ENCODE peak calls at places on chromosomes 13 and 19, in six cellular contexts. One of them, this sample, is unnamed.

GRCh38 chr13:99123101-99124045 is 77.3 kb upstream of the UBAC2 start:
- DNase-seq in endodermal cell: no peak
- DNase-seq in breast epithelium: no peak
- DNase-seq in CD4-positive, CD25-positive, alpha-beta regulatory T cell: no peak
- DNase-seq in psoas muscle: no peak
- DNase-seq in left ventricle myocardium inferior: no peak
- DNase-seq in this sample: no peak

GRCh38 chr19:1466461-1467227 is 12.4 kb downstream of the C19orf25 start:
- DNase-seq in left ventricle myocardium inferior: no peak
- DNase-seq in endodermal cell: no peak
- DNase-seq in psoas muscle: peak; percentile 52
- DNase-seq in CD4-positive, CD25-positive, alpha-beta regulatory T cell: no peak
- DNase-seq in breast epithelium: no peak
- DNase-seq in this sample: peak; percentile 47

GRCh38 chr19:5228932-5229777 is 111.5 kb downstream of the PTPRS start:
- DNase-seq in CD4-positive, CD25-positive, alpha-beta regulatory T cell: no peak
- DNase-seq in breast epithelium: no peak
- DNase-seq in psoas muscle: no peak
- DNase-seq in endodermal cell: no peak
- DNase-seq in left ventricle myocardium inferior: no peak
- DNase-seq in this sample: no peak

GRCh38 chr13:74870865-74871264 is 611.1 kb downstream of the TBC1D4 start:
- DNase-seq in breast epithelium: no peak
- DNase-seq in left ventricle myocardium inferior: no peak
- DNase-seq in endodermal cell: no peak
- DNase-seq in CD4-positive, CD25-positive, alpha-beta regulatory T cell: no peak
- DNase-seq in psoas muscle: no peak
- DNase-seq in this sample: no peak

GRCh38 chr19:55667006-55667381 is 8.0 kb upstream of the EPN1 start:
- DNase-seq in CD4-positive, CD25-positive, alpha-beta regulatory T cell: no peak
- DNase-seq in endodermal cell: no peak
- DNase-seq in breast epithelium: no peak
- DNase-seq in left ventricle myocardium inferior: no peak
- DNase-seq in psoas muscle: no peak
- DNase-seq in this sample: peak; percentile 35

GRCh38 chr13:34347784-34348573 is 530.0 kb downstream of the RFC3 start:
- DNase-seq in psoas muscle: no peak
- DNase-seq in breast epithelium: peak; percentile 63
- DNase-seq in left ventricle myocardium inferior: no peak
- DNase-seq in CD4-positive, CD25-positive, alpha-beta regulatory T cell: no peak
- DNase-seq in endodermal cell: no peak
- DNase-seq in this sample: no peak

GRCh38 chr13:34462843-34463242 is 479.2 kb upstream of the NBEA start:
- DNase-seq in left ventricle myocardium inferior: peak; percentile 17
- DNase-seq in psoas muscle: no peak
- DNase-seq in endodermal cell: no peak
- DNase-seq in breast epithelium: no peak
- DNase-seq in CD4-positive, CD25-positive, alpha-beta regulatory T cell: no peak
- DNase-seq in this sample: no peak

GRCh38 chr13:69704311-69704710 is 403.3 kb upstream of the ATXN8OS start:
- DNase-seq in endodermal cell: no peak
- DNase-seq in breast epithelium: no peak
- DNase-seq in psoas muscle: no peak
- DNase-seq in left ventricle myocardium inferior: no peak
- DNase-seq in CD4-positive, CD25-positive, alpha-beta regulatory T cell: no peak
- DNase-seq in this sample: no peak

GRCh38 chr19:46674416-46675178 is 13.6 kb upstream of the DACT3 start:
- DNase-seq in left ventricle myocardium inferior: no peak
- DNase-seq in CD4-positive, CD25-positive, alpha-beta regulatory T cell: no peak
- DNase-seq in psoas muscle: no peak
- DNase-seq in breast epithelium: no peak
- DNase-seq in endodermal cell: peak; percentile 95
- DNase-seq in this sample: no peak

GRCh38 chr13:30045916-30046704 is 195.7 kb upstream of the UBL3 start:
- DNase-seq in endodermal cell: no peak
- DNase-seq in psoas muscle: no peak
- DNase-seq in breast epithelium: no peak
- DNase-seq in left ventricle myocardium inferior: no peak
- DNase-seq in CD4-positive, CD25-positive, alpha-beta regulatory T cell: no peak
- DNase-seq in this sample: no peak

GRCh38 chr13:31274345-31274870 is 74.6 kb downstream of the B3GLCT start:
- DNase-seq in endodermal cell: no peak
- DNase-seq in psoas muscle: no peak
- DNase-seq in breast epithelium: no peak
- DNase-seq in CD4-positive, CD25-positive, alpha-beta regulatory T cell: no peak
- DNase-seq in left ventricle myocardium inferior: peak; percentile 30
- DNase-seq in this sample: no peak

GRCh38 chr19:7460562-7460966 is 28.3 kb downstream of the PEX11G start:
- DNase-seq in left ventricle myocardium inferior: no peak
- DNase-seq in breast epithelium: no peak
- DNase-seq in psoas muscle: no peak
- DNase-seq in CD4-positive, CD25-positive, alpha-beta regulatory T cell: no peak
- DNase-seq in endodermal cell: no peak
- DNase-seq in this sample: no peak

GRCh38 chr19:39704181-39705044 is at the start of gene LGALS14:
- DNase-seq in breast epithelium: no peak
- DNase-seq in endodermal cell: no peak
- DNase-seq in left ventricle myocardium inferior: no peak
- DNase-seq in psoas muscle: no peak
- DNase-seq in CD4-positive, CD25-positive, alpha-beta regulatory T cell: no peak
- DNase-seq in this sample: no peak

GRCh38 chr19:45884682-45885555 is 1.0 kb downstream of the IRF2BP1 start:
- DNase-seq in breast epithelium: peak; percentile 46
- DNase-seq in endodermal cell: peak; percentile 75
- DNase-seq in left ventricle myocardium inferior: no peak
- DNase-seq in CD4-positive, CD25-positive, alpha-beta regulatory T cell: no peak
- DNase-seq in psoas muscle: peak; percentile 62
- DNase-seq in this sample: peak; percentile 81

GRCh38 chr13:87128006-87128405 is 543.2 kb upstream of the SLITRK5 start:
- DNase-seq in psoas muscle: no peak
- DNase-seq in left ventricle myocardium inferior: no peak
- DNase-seq in breast epithelium: no peak
- DNase-seq in CD4-positive, CD25-positive, alpha-beta regulatory T cell: no peak
- DNase-seq in endodermal cell: peak; percentile 81
- DNase-seq in this sample: no peak

GRCh38 chr19:18419699-18420460 is 682 bp downstream of the SSBP4 start:
- DNase-seq in breast epithelium: no peak
- DNase-seq in endodermal cell: peak; percentile 67
- DNase-seq in psoas muscle: peak; percentile 66
- DNase-seq in CD4-positive, CD25-positive, alpha-beta regulatory T cell: peak; percentile 56
- DNase-seq in left ventricle myocardium inferior: no peak
- DNase-seq in this sample: peak; percentile 81

GRCh38 chr19:28244966-28245365 is 968.0 kb downstream of the UQCRFS1 start:
- DNase-seq in CD4-positive, CD25-positive, alpha-beta regulatory T cell: no peak
- DNase-seq in psoas muscle: no peak
- DNase-seq in breast epithelium: no peak
- DNase-seq in endodermal cell: no peak
- DNase-seq in left ventricle myocardium inferior: no peak
- DNase-seq in this sample: no peak

GRCh38 chr19:23795462-23795861 is 36.8 kb upstream of the ZNF681 start:
- DNase-seq in CD4-positive, CD25-positive, alpha-beta regulatory T cell: no peak
- DNase-seq in endodermal cell: no peak
- DNase-seq in left ventricle myocardium inferior: no peak
- DNase-seq in breast epithelium: no peak
- DNase-seq in psoas muscle: no peak
- DNase-seq in this sample: no peak

GRCh38 chr19:23788415-23788814 is 29.7 kb upstream of the ZNF681 start:
- DNase-seq in psoas muscle: no peak
- DNase-seq in CD4-positive, CD25-positive, alpha-beta regulatory T cell: no peak
- DNase-seq in endodermal cell: no peak
- DNase-seq in breast epithelium: no peak
- DNase-seq in left ventricle myocardium inferior: no peak
- DNase-seq in this sample: no peak

GRCh38 chr19:23790641-23791488 is 32.2 kb upstream of the ZNF681 start:
- DNase-seq in left ventricle myocardium inferior: no peak
- DNase-seq in endodermal cell: no peak
- DNase-seq in CD4-positive, CD25-positive, alpha-beta regulatory T cell: no peak
- DNase-seq in psoas muscle: no peak
- DNase-seq in breast epithelium: no peak
- DNase-seq in this sample: no peak

GRCh38 chr19:23789246-23789645 is 30.6 kb upstream of the ZNF681 start:
- DNase-seq in left ventricle myocardium inferior: no peak
- DNase-seq in CD4-positive, CD25-positive, alpha-beta regulatory T cell: no peak
- DNase-seq in psoas muscle: no peak
- DNase-seq in endodermal cell: no peak
- DNase-seq in breast epithelium: no peak
- DNase-seq in this sample: no peak

GRCh38 chr19:23792784-23793183 is 34.1 kb upstream of the ZNF681 start:
- DNase-seq in left ventricle myocardium inferior: no peak
- DNase-seq in psoas muscle: no peak
- DNase-seq in breast epithelium: no peak
- DNase-seq in endodermal cell: no peak
- DNase-seq in CD4-positive, CD25-positive, alpha-beta regulatory T cell: no peak
- DNase-seq in this sample: no peak
- H3K27ac ChIP-seq in left ventricle myocardium inferior: no peak overlapping the region
- H3K27ac ChIP-seq in psoas muscle: no peak overlapping the region
- H3K27ac ChIP-seq in breast epithelium: no peak overlapping the region
- H3K27ac ChIP-seq in endodermal cell: no peak overlapping the region
- H3K27ac ChIP-seq in CD4-positive, CD25-positive, alpha-beta regulatory T cell: no peak overlapping the region
- H3K27ac ChIP-seq in this sample: no peak overlapping the region

DNA sequence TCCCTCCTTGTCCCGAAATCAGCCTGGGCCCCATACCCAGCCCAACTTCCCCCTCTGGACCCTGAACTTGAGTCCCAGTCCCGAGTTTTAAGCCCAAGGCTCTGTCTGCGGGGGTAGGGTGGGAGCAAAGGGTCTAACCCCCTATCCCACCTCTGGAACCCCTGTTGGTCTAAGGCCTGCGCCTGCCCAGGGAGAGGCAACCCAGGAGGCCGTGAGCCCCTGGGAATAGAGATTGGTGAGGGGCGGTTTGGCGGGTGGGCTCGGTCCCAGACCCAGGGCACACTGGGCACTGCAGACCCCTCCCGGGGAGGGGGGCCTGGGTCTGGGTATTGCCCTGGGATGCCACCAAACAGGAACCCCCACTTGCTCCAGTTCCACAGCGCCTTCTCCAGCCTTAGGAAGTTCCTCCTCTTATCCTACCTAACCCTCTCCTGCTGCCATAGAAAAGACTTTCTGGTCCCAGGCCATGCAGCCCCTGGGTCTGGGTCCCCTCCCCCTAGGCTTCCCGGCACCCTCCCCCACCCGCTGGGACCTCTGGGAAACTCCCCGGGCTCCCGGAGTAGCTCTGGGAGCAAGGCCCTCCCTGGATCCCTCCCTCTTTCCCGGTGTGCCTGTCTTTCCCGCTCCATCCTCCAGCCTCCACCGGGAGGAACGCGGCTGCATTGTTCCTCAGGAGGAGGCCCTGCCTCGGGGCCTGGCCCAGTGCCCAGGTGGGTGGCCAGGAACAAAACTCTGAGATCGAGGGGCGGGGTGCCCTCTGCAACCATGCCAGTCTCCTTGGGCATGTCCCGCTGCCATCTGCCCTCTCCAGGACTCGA is 33.6 kb upstream of the NANOS3 start:
- DNase-seq in psoas muscle: peak; percentile 69
- DNase-seq in CD4-positive, CD25-positive, alpha-beta regulatory T cell: no peak
- DNase-seq in left ventricle myocardium inferior: peak; percentile 56
- DNase-seq in breast epithelium: peak; percentile 92
- DNase-seq in endodermal cell: peak; percentile 83
- DNase-seq in this sample: peak; percentile 70
- H3K27ac ChIP-seq in psoas muscle: peak overlapping the region; percentile 100
- H3K27ac ChIP-seq in CD4-positive, CD25-positive, alpha-beta regulatory T cell: peak overlapping the region; percentile 99
- H3K27ac ChIP-seq in left ventricle myocardium inferior: peak overlapping the region; percentile 99
- H3K27ac ChIP-seq in breast epithelium: peak overlapping the region; percentile 100
- H3K27ac ChIP-seq in endodermal cell: no peak overlapping the region
- H3K27ac ChIP-seq in this sample: peak overlapping the region; percentile 98

DNA sequence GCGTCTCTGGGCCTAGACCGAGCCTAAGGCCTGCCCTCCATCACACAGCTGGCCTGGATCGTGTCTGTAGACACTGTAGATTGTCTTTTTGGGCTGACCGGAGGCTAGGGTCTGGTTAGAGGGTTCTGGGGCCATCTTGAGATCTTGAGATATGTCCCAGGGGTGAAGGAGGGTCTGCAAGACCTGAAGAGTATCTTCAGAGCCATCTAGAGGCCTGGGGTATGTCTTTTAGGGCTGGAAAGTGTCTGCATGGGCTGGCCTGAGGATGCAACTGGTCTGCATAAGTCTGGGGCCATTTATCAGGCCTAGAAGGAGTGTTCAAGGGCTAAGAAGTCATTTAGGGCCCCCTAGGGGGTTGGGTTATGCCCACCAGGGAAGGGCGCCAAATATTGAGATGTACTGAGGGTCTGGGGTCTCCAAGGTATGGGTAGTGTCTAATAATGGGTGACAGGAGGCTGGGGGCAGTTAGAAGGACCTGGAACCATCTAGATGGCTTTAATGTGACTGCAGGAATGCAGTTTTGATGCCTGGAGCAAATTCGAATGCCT is 553 bp downstream of the SCAF1 start:
- DNase-seq in breast epithelium: no peak
- DNase-seq in endodermal cell: no peak
- DNase-seq in psoas muscle: peak; percentile 38
- DNase-seq in left ventricle myocardium inferior: no peak
- DNase-seq in CD4-positive, CD25-positive, alpha-beta regulatory T cell: no peak
- DNase-seq in this sample: no peak
- H3K27ac ChIP-seq in breast epithelium: peak overlapping the region; percentile 99
- H3K27ac ChIP-seq in endodermal cell: peak overlapping the region; percentile 82
- H3K27ac ChIP-seq in psoas muscle: peak overlapping the region; percentile 98
- H3K27ac ChIP-seq in left ventricle myocardium inferior: peak overlapping the region; percentile 100
- H3K27ac ChIP-seq in CD4-positive, CD25-positive, alpha-beta regulatory T cell: peak overlapping the region; percentile 93
- H3K27ac ChIP-seq in this sample: peak overlapping the region; percentile 83

GRCh38 chr13:64088491-64088890 is 2672.8 kb upstream of the PCDH20 start:
- DNase-seq in left ventricle myocardium inferior: no peak
- DNase-seq in CD4-positive, CD25-positive, alpha-beta regulatory T cell: no peak
- DNase-seq in endodermal cell: no peak
- DNase-seq in psoas muscle: no peak
- DNase-seq in breast epithelium: no peak
- DNase-seq in this sample: no peak
- H3K27ac ChIP-seq in left ventricle myocardium inferior: no peak overlapping the region
- H3K27ac ChIP-seq in CD4-positive, CD25-positive, alpha-beta regulatory T cell: no peak overlapping the region
- H3K27ac ChIP-seq in endodermal cell: no peak overlapping the region
- H3K27ac ChIP-seq in psoas muscle: no peak overlapping the region
- H3K27ac ChIP-seq in breast epithelium: no peak overlapping the region
- H3K27ac ChIP-seq in this sample: no peak overlapping the region

DNA sequence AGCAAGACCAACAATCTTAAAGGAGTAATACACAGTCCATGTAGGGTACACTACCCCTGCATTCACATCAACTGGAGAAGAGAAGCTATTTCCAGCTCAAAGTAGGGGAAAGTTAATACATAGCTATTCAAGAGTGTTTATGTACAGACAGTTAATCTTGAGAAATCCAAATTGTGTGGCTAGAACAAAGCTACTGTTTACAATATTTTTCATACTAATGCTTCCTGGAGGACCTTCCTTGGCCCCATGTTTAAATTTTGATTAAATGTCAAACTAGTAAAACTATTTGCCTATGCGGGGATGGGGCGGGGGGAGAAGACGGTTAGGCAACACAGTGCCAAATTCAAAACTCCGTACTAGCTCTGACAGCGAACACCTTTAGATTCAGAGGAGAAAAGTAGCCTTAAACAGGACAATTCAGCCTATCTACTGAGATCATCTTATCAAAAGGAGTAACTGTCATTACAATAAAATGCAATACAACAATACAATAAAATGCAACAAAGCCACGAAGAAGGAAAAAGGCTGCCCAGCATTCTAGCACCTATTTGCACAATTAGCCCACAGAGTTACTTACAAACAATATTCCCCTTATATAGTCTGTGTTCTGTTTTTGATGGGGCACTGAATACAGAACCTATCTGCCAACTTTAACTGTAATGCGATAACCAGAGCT is 29.1 kb downstream of the BRD4 start:
- DNase-seq in endodermal cell: no peak
- DNase-seq in CD4-positive, CD25-positive, alpha-beta regulatory T cell: no peak
- DNase-seq in psoas muscle: no peak
- DNase-seq in left ventricle myocardium inferior: no peak
- DNase-seq in breast epithelium: no peak
- DNase-seq in this sample: no peak
- H3K27ac ChIP-seq in endodermal cell: no peak overlapping the region
- H3K27ac ChIP-seq in CD4-positive, CD25-positive, alpha-beta regulatory T cell: no peak overlapping the region
- H3K27ac ChIP-seq in psoas muscle: peak overlapping the region; percentile 60
- H3K27ac ChIP-seq in left ventricle myocardium inferior: peak overlapping the region; percentile 16
- H3K27ac ChIP-seq in breast epithelium: peak overlapping the region; percentile 48
- H3K27ac ChIP-seq in this sample: peak overlapping the region; percentile 37

This sample was measured in left lung.